ENCODE peak calls at places on chromosomes 13 and 19, in four cellular contexts. R, Y, F and X are unnamed samples.
A peak's percentile ranks its signal among the peaks of the same experiment; 100 is the strongest.

GRCh38 chr19:1026189-1027019 is at the start of gene CNN2:
- DNase-seq in R (no peak), Y (peak; percentile 64), F (peak; percentile 78), X (peak; percentile 84)

GRCh38 chr13:33110713-33111413 is 94.6 kb downstream of the KL start:
- DNase-seq in F (no peak), R (no peak), Y (no peak), X (no peak)

GRCh38 chr13:51523082-51523518 is 61.2 kb upstream of the WDFY2 start:
- DNase-seq in R (no peak), Y (peak; percentile 53), F (no peak), X (no peak)

GRCh38 chr13:35179920-35180663 is 238.0 kb downstream of the NBEA start:
- DNase-seq in Y (no peak), R (no peak), F (no peak), X (no peak)

GRCh38 chr19:37519890-37520289 is 13.2 kb downstream of the ZNF793 start:
- DNase-seq in Y (no peak), F (no peak), R (no peak), X (no peak)

GRCh38 chr13:49272296-49272695 is 24.6 kb downstream of the CDADC1 start:
- DNase-seq in F (no peak), R (no peak), Y (no peak), X (no peak)

GRCh38 chr13:42992585-42993122 is 613 bp upstream of the EPSTI1 start:
- DNase-seq in R (no peak), F (no peak), Y (no peak), X (no peak)

GRCh38 chr13:64925284-64925683 is 2304.9 kb downstream of the PCDH9 start:
- DNase-seq in F (no peak), Y (no peak), R (no peak), X (peak; percentile 54)

GRCh38 chr19:4507804-4508203 is 10.5 kb downstream of the PLIN4 start:
- DNase-seq in R (no peak), Y (no peak), F (no peak), X (no peak)

GRCh38 chr19:56333506-56333905 is 18.9 kb upstream of the ZSCAN5A start:
- DNase-seq in F (peak; percentile 52), R (no peak), Y (peak; percentile 67), X (peak; percentile 37)

GRCh38 chr13:113427562-113428468 is 25.5 kb downstream of the ADPRHL1 start:
- DNase-seq in F (no peak), R (no peak), Y (no peak), X (no peak)

GRCh38 chr19:47266401-47266885 is 8.2 kb upstream of the INAFM1 start:
- DNase-seq in F (no peak), Y (no peak), R (no peak), X (no peak)

GRCh38 chr19:33785795-33786194 is 10.9 kb upstream of the KCTD15 start:
- DNase-seq in R (no peak), F (no peak), Y (no peak), X (no peak)
- TF ChIP-seq ETV6 in R (no peak), F (no peak), Y (no peak), X (no peak)

DNA sequence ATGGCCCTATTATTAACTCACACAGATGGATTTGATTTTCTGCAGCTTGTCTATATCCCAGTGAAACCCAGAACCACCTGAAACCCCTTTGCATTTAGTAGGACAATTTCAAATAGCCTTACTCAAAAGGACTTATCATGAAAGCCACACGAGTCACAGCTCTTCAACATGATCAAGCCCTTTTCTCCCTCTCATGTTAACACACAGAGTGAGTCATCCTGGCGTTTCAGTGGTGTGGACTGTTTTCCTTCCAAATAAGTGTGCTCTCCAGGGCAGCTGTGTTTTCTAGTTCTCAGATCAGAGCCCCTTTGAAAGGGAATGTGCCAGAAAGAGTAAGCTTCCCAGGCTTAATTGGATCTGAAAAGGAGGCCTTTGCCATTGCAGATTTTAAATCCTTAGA is 51.4 kb downstream of the ERICH6B start:
- DNase-seq in R (no peak), F (no peak), Y (peak; percentile 22), X (no peak)
- TF ChIP-seq ETV6 in R (no peak), F (no peak), Y (no peak), X (no peak)

DNA sequence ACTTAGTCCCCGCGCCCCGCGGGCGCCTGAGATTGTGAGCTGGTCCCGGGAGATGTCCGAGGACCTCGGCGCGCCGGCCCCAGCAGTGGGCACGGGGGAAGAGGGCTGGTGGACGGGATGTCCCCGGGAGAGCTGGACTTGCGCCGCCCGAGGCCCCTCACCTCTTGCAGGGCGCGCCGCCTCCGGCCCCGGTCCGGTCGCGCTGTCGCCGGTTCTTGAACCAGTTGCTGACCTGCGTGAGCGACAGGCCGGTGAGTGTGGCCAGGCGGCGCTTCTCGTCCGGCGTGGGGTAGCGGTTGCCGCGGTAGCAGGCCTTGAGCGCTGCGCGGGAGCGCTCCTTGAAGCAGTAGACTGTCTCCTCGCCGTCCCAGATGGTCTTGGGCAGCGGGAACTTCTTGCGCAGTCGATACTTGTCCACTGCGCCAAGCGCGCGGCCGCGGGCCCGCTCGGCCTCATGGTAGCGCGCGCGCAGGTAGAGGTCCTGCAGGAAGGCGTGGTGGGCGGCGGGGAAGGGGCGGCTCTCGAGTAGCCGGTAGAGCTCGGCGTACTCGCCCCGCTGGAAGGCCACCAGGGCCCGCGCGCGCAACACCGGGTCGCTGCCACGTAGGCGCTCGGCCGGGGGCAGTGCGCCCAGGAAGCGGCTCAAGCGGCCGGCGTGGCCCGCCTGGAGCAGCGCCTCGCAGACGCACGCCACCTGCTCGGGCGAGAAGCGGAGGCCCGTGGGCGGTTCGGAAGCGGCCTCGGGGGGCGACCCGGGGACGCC is 990 bp downstream of the SIX5 start:
- DNase-seq in R (no peak), F (peak; percentile 65), Y (peak; percentile 41), X (peak; percentile 69)
- TF ChIP-seq ETV6 in R (no peak), F (no peak), Y (no peak), X (no peak)

GRCh38 chr13:39875583-39875982 is 220.1 kb downstream of the COG6 start:
- DNase-seq in F (no peak), Y (no peak), R (no peak), X (no peak)
- TF ChIP-seq ETV6 in F (no peak), Y (no peak), R (no peak), X (no peak)

DNA sequence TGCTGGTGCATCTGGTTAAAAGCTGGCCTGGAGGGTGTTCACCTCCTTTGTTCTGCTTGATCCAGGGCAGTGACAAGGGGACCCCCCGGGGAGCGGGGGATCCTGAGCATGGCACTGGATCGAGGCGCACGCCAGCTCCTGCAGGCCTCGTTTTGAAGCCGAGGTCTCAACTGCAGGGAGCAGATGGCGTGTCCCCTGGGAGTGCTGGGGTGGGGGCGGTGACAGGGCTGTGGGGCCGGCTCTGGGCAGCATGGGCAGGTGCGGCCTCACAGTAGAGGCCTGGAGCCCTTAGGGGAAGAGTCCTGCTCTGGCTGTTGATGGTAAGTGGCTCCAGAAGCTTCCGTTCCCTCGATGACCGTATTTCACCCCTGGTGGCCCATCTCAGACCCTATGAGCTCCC is 51.8 kb downstream of the CRTC1 start:
- DNase-seq in Y (no peak), R (no peak), F (no peak), X (no peak)
- TF ChIP-seq ETV6 in Y (no peak), R (no peak), F (no peak), X (no peak)

GRCh38 chr13:110869805-110870706 is 44.8 kb downstream of the ANKRD10 start:
- DNase-seq in F (peak; percentile 78), Y (peak; percentile 89), R (no peak), X (peak; percentile 49)
- TF ChIP-seq ETV6 in F (no peak), Y (no peak), R (no peak), X (no peak)

GRCh38 chr13:66138172-66138811 is 1091.8 kb downstream of the PCDH9 start:
- DNase-seq in Y (no peak), F (no peak), R (peak; percentile 82), X (no peak)

GRCh38 chr13:66139250-66139649 is 1090.9 kb downstream of the PCDH9 start:
- DNase-seq in F (no peak), R (no peak), Y (peak; percentile 1), X (no peak)

GRCh38 chr13:66139701-66140100 is 1090.4 kb downstream of the PCDH9 start:
- DNase-seq in F (no peak), R (no peak), Y (no peak), X (no peak)

GRCh38 chr13:66137384-66137783 is 1092.8 kb downstream of the PCDH9 start:
- DNase-seq in Y (no peak), R (no peak), F (no peak), X (no peak)
- TF ChIP-seq ETV6 in Y (no peak), R (no peak), F (no peak), X (no peak)

DNA sequence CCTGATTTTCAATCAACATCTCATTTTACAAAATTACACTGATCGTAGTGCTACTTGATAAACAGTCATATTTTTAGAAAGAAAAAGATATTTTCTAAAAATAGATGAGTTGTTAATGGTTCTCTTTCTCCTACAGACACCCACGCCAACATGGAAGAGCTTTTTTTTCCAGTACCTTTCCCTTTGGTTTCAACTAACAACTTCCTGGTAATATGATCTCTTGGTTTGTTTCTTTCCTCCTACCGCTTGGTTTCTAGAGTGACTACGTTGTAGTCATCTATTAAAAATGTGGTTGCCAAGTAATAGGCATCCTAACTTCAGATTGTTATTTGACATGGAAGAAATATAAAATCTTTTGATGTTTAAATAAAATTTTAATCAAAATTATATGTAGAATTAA is 189.0 kb downstream of the LACC1 start:
- DNase-seq in Y (no peak), F (no peak), R (no peak), X (no peak)
- TF ChIP-seq ETV6 in Y (no peak), F (no peak), R (no peak), X (no peak)